ENCODE peak calls at places on chromosomes 5 and 9, in ten cellular contexts. One of them, this sample, is unnamed.

GRCh38 chr9:13427587-13427986 is 148.1 kb upstream of the MPDZ start:
- DNase-seq in transverse colon: no peak
- DNase-seq in cardiac muscle cell: peak; percentile 73
- DNase-seq in CD4-positive, alpha-beta T cell: no peak
- DNase-seq in GM20000: peak; percentile 33
- DNase-seq in heart left ventricle: no peak
- DNase-seq in AG10803: peak; percentile 42
- DNase-seq in WTC11: no peak
- DNase-seq in colonic mucosa: peak; percentile 19
- DNase-seq in heart right ventricle: no peak
- DNase-seq in this sample: no peak

GRCh38 chr5:79284852-79285251 is 48.9 kb downstream of the JMY start:
- DNase-seq in transverse colon: no peak
- DNase-seq in cardiac muscle cell: no peak
- DNase-seq in CD4-positive, alpha-beta T cell: no peak
- DNase-seq in GM20000: no peak
- DNase-seq in heart left ventricle: no peak
- DNase-seq in AG10803: no peak
- DNase-seq in WTC11: no peak
- DNase-seq in colonic mucosa: no peak
- DNase-seq in heart right ventricle: no peak
- DNase-seq in this sample: no peak

GRCh38 chr5:33850100-33850594 is 41.6 kb downstream of the ADAMTS12 start:
- DNase-seq in transverse colon: no peak
- DNase-seq in cardiac muscle cell: no peak
- DNase-seq in CD4-positive, alpha-beta T cell: no peak
- DNase-seq in GM20000: peak; percentile 74
- DNase-seq in heart left ventricle: no peak
- DNase-seq in AG10803: peak; percentile 66
- DNase-seq in WTC11: no peak
- DNase-seq in colonic mucosa: no peak
- DNase-seq in heart right ventricle: no peak
- DNase-seq in this sample: no peak

GRCh38 chr5:21919417-21920022 is 933.6 kb downstream of the CDH12 start:
- DNase-seq in transverse colon: no peak
- DNase-seq in cardiac muscle cell: peak; percentile 60
- DNase-seq in CD4-positive, alpha-beta T cell: no peak
- DNase-seq in GM20000: peak; percentile 38
- DNase-seq in heart left ventricle: no peak
- DNase-seq in AG10803: peak; percentile 28
- DNase-seq in WTC11: peak; percentile 13
- DNase-seq in colonic mucosa: no peak
- DNase-seq in heart right ventricle: no peak
- DNase-seq in this sample: peak; percentile 12

GRCh38 chr5:145484195-145484594 is 350.9 kb downstream of the PRELID2 start:
- DNase-seq in transverse colon: no peak
- DNase-seq in cardiac muscle cell: no peak
- DNase-seq in CD4-positive, alpha-beta T cell: no peak
- DNase-seq in GM20000: no peak
- DNase-seq in heart left ventricle: no peak
- DNase-seq in AG10803: peak; percentile 65
- DNase-seq in WTC11: no peak
- DNase-seq in colonic mucosa: no peak
- DNase-seq in heart right ventricle: no peak
- DNase-seq in this sample: no peak

GRCh38 chr5:170219615-170220014 is 13.2 kb upstream of the C5orf58 start:
- DNase-seq in transverse colon: no peak
- DNase-seq in cardiac muscle cell: no peak
- DNase-seq in CD4-positive, alpha-beta T cell: no peak
- DNase-seq in GM20000: no peak
- DNase-seq in heart left ventricle: no peak
- DNase-seq in AG10803: peak; percentile 80
- DNase-seq in WTC11: no peak
- DNase-seq in colonic mucosa: no peak
- DNase-seq in heart right ventricle: no peak
- DNase-seq in this sample: no peak

GRCh38 chr5:16866795-16867584 is 69.1 kb downstream of the MYO10 start:
- DNase-seq in transverse colon: peak; percentile 36
- DNase-seq in cardiac muscle cell: peak; percentile 49
- DNase-seq in CD4-positive, alpha-beta T cell: no peak
- DNase-seq in GM20000: no peak
- DNase-seq in heart left ventricle: no peak
- DNase-seq in AG10803: no peak
- DNase-seq in WTC11: peak; percentile 42
- DNase-seq in colonic mucosa: no peak
- DNase-seq in heart right ventricle: no peak
- DNase-seq in this sample: no peak

GRCh38 chr5:172503925-172504730 is 49.8 kb upstream of the SH3PXD2B start:
- DNase-seq in transverse colon: peak; percentile 73
- DNase-seq in cardiac muscle cell: no peak
- DNase-seq in CD4-positive, alpha-beta T cell: no peak
- DNase-seq in GM20000: peak; percentile 4
- DNase-seq in heart left ventricle: peak; percentile 74
- DNase-seq in AG10803: no peak
- DNase-seq in WTC11: no peak
- DNase-seq in colonic mucosa: peak; percentile 61
- DNase-seq in heart right ventricle: peak; percentile 72
- DNase-seq in this sample: peak; percentile 8

GRCh38 chr9:132008184-132008781 is 71.4 kb downstream of the MED27 start:
- DNase-seq in transverse colon: no peak
- DNase-seq in cardiac muscle cell: no peak
- DNase-seq in CD4-positive, alpha-beta T cell: no peak
- DNase-seq in GM20000: no peak
- DNase-seq in heart left ventricle: no peak
- DNase-seq in AG10803: no peak
- DNase-seq in WTC11: no peak
- DNase-seq in colonic mucosa: no peak
- DNase-seq in heart right ventricle: no peak
- DNase-seq in this sample: no peak

GRCh38 chr9:77649109-77649812 is 1.1 kb upstream of the GNA14 start:
- DNase-seq in transverse colon: no peak
- DNase-seq in cardiac muscle cell: no peak
- DNase-seq in CD4-positive, alpha-beta T cell: no peak
- DNase-seq in GM20000: no peak
- DNase-seq in heart left ventricle: no peak
- DNase-seq in AG10803: peak; percentile 23
- DNase-seq in WTC11: no peak
- DNase-seq in colonic mucosa: no peak
- DNase-seq in heart right ventricle: no peak
- DNase-seq in this sample: no peak
- TF ChIP-seq CTCF in transverse colon: peak; percentile 38
- TF ChIP-seq CTCF in cardiac muscle cell: peak; percentile 54
- TF ChIP-seq CTCF in CD4-positive, alpha-beta T cell: no peak
- TF ChIP-seq CTCF in GM20000: no peak
- TF ChIP-seq CTCF in heart left ventricle: peak; percentile 58
- TF ChIP-seq CTCF in AG10803: peak; percentile 45
- TF ChIP-seq CTCF in WTC11: no peak
- TF ChIP-seq CTCF in colonic mucosa: peak; percentile 24
- TF ChIP-seq CTCF in heart right ventricle: peak; percentile 47
- TF ChIP-seq CTCF in this sample: peak; percentile 35

GRCh38 chr5:96324708-96325107 is 108.3 kb downstream of the PCSK1 start:
- DNase-seq in transverse colon: no peak
- DNase-seq in cardiac muscle cell: no peak
- DNase-seq in CD4-positive, alpha-beta T cell: no peak
- DNase-seq in GM20000: no peak
- DNase-seq in heart left ventricle: no peak
- DNase-seq in AG10803: peak; percentile 75
- DNase-seq in WTC11: no peak
- DNase-seq in colonic mucosa: no peak
- DNase-seq in heart right ventricle: no peak
- DNase-seq in this sample: no peak

GRCh38 chr5:96329886-96330531 is 103.0 kb downstream of the PCSK1 start:
- DNase-seq in transverse colon: no peak
- DNase-seq in cardiac muscle cell: no peak
- DNase-seq in CD4-positive, alpha-beta T cell: no peak
- DNase-seq in GM20000: no peak
- DNase-seq in heart left ventricle: no peak
- DNase-seq in AG10803: no peak
- DNase-seq in WTC11: no peak
- DNase-seq in colonic mucosa: no peak
- DNase-seq in heart right ventricle: no peak
- DNase-seq in this sample: no peak

GRCh38 chr5:96327728-96328127 is 105.3 kb downstream of the PCSK1 start:
- DNase-seq in transverse colon: no peak
- DNase-seq in cardiac muscle cell: no peak
- DNase-seq in CD4-positive, alpha-beta T cell: no peak
- DNase-seq in GM20000: no peak
- DNase-seq in heart left ventricle: no peak
- DNase-seq in AG10803: no peak
- DNase-seq in WTC11: no peak
- DNase-seq in colonic mucosa: no peak
- DNase-seq in heart right ventricle: no peak
- DNase-seq in this sample: no peak

GRCh38 chr5:96329294-96329693 is 103.8 kb downstream of the PCSK1 start:
- DNase-seq in transverse colon: no peak
- DNase-seq in cardiac muscle cell: no peak
- DNase-seq in CD4-positive, alpha-beta T cell: no peak
- DNase-seq in GM20000: no peak
- DNase-seq in heart left ventricle: no peak
- DNase-seq in AG10803: no peak
- DNase-seq in WTC11: no peak
- DNase-seq in colonic mucosa: no peak
- DNase-seq in heart right ventricle: no peak
- DNase-seq in this sample: no peak

GRCh38 chr5:96326902-96327301 is 106.1 kb downstream of the PCSK1 start:
- DNase-seq in transverse colon: no peak
- DNase-seq in cardiac muscle cell: no peak
- DNase-seq in CD4-positive, alpha-beta T cell: no peak
- DNase-seq in GM20000: no peak
- DNase-seq in heart left ventricle: no peak
- DNase-seq in AG10803: no peak
- DNase-seq in WTC11: no peak
- DNase-seq in colonic mucosa: no peak
- DNase-seq in heart right ventricle: no peak
- DNase-seq in this sample: no peak
- TF ChIP-seq CTCF in transverse colon: no peak
- TF ChIP-seq CTCF in cardiac muscle cell: no peak
- TF ChIP-seq CTCF in CD4-positive, alpha-beta T cell: no peak
- TF ChIP-seq CTCF in GM20000: no peak
- TF ChIP-seq CTCF in heart left ventricle: no peak
- TF ChIP-seq CTCF in AG10803: no peak
- TF ChIP-seq CTCF in WTC11: no peak
- TF ChIP-seq CTCF in colonic mucosa: no peak
- TF ChIP-seq CTCF in heart right ventricle: no peak
- TF ChIP-seq CTCF in this sample: no peak

DNA sequence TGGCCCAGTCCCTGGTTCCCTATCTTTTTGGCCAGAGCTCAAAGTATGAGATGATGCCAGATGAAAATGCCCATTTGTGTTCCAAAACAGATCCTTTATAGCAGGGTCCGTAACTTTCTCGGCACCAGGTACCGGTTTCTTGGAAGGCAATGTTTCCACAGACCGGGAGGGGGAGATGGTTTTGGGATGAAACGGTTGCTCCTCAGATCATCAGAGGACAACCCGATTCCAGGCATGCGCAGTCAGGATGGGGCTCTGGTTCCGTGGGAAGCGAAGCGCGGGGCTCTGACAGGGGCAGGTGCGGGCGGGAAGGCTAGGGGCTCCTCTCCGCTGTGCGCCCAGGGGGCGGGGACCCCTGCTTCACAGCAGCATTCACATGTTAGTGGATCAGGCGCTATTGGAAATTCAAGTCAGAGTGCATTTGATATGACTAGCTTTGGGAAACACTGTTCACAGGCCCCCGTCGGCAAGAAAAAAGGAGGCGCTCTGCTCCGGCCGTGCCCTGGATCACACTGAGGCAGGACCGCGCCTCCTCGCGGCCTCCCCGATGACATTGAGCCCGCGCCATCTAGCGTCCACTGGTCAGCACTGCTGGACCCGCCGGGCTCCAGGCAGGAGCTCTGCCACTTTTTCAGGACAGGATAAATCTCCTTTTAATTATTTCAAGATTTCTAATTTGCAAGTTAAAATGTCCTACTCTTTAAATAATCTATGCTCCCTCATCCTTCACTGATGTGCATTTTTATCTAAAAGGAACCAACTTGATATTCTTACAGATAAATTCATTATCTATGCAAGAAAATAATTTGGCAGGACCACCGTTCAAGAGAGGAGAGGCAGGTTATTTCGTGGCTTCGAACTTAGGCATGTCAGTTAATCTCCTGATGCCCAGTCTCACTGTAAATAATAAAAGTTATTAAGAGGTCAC is 190.0 kb downstream of the FANCC start:
- DNase-seq in transverse colon: peak; percentile 87
- DNase-seq in cardiac muscle cell: peak; percentile 89
- DNase-seq in CD4-positive, alpha-beta T cell: peak; percentile 72
- DNase-seq in GM20000: peak; percentile 82
- DNase-seq in heart left ventricle: peak; percentile 87
- DNase-seq in AG10803: peak; percentile 74
- DNase-seq in WTC11: peak; percentile 90
- DNase-seq in colonic mucosa: peak; percentile 86
- DNase-seq in heart right ventricle: peak; percentile 87
- DNase-seq in this sample: peak; percentile 85
- TF ChIP-seq CTCF in transverse colon: peak; percentile 96
- TF ChIP-seq CTCF in cardiac muscle cell: peak; percentile 98
- TF ChIP-seq CTCF in CD4-positive, alpha-beta T cell: peak; percentile 93
- TF ChIP-seq CTCF in GM20000: peak; percentile 99
- TF ChIP-seq CTCF in heart left ventricle: peak; percentile 99
- TF ChIP-seq CTCF in AG10803: peak; percentile 95
- TF ChIP-seq CTCF in WTC11: peak; percentile 87
- TF ChIP-seq CTCF in colonic mucosa: peak; percentile 90
- TF ChIP-seq CTCF in heart right ventricle: peak; percentile 100
- TF ChIP-seq CTCF in this sample: peak; percentile 97

GRCh38 chr9:106287108-106287631 is 575.8 kb upstream of the ZNF462 start:
- DNase-seq in transverse colon: no peak
- DNase-seq in cardiac muscle cell: no peak
- DNase-seq in CD4-positive, alpha-beta T cell: no peak
- DNase-seq in GM20000: no peak
- DNase-seq in heart left ventricle: no peak
- DNase-seq in AG10803: peak; percentile 8
- DNase-seq in WTC11: no peak
- DNase-seq in colonic mucosa: no peak
- DNase-seq in heart right ventricle: no peak
- DNase-seq in this sample: no peak

GRCh38 chr9:106286249-106286648 is 576.7 kb upstream of the ZNF462 start:
- DNase-seq in transverse colon: no peak
- DNase-seq in cardiac muscle cell: peak; percentile 43
- DNase-seq in CD4-positive, alpha-beta T cell: no peak
- DNase-seq in GM20000: peak; percentile 8
- DNase-seq in heart left ventricle: no peak
- DNase-seq in AG10803: peak; percentile 25
- DNase-seq in WTC11: peak; percentile 36
- DNase-seq in colonic mucosa: no peak
- DNase-seq in heart right ventricle: no peak
- DNase-seq in this sample: no peak

GRCh38 chr9:106288689-106289088 is 574.3 kb upstream of the ZNF462 start:
- DNase-seq in transverse colon: no peak
- DNase-seq in cardiac muscle cell: no peak
- DNase-seq in CD4-positive, alpha-beta T cell: no peak
- DNase-seq in GM20000: no peak
- DNase-seq in heart left ventricle: no peak
- DNase-seq in AG10803: no peak
- DNase-seq in WTC11: no peak
- DNase-seq in colonic mucosa: no peak
- DNase-seq in heart right ventricle: no peak
- DNase-seq in this sample: no peak

GRCh38 chr9:106284300-106284699 is 578.7 kb upstream of the ZNF462 start:
- DNase-seq in transverse colon: no peak
- DNase-seq in cardiac muscle cell: peak; percentile 25
- DNase-seq in CD4-positive, alpha-beta T cell: no peak
- DNase-seq in GM20000: no peak
- DNase-seq in heart left ventricle: no peak
- DNase-seq in AG10803: no peak
- DNase-seq in WTC11: peak; percentile 36
- DNase-seq in colonic mucosa: no peak
- DNase-seq in heart right ventricle: no peak
- DNase-seq in this sample: no peak
- TF ChIP-seq CTCF in transverse colon: no peak
- TF ChIP-seq CTCF in cardiac muscle cell: peak; percentile 23
- TF ChIP-seq CTCF in CD4-positive, alpha-beta T cell: no peak
- TF ChIP-seq CTCF in GM20000: no peak
- TF ChIP-seq CTCF in heart left ventricle: peak; percentile 26
- TF ChIP-seq CTCF in AG10803: peak; percentile 28
- TF ChIP-seq CTCF in WTC11: no peak
- TF ChIP-seq CTCF in colonic mucosa: no peak
- TF ChIP-seq CTCF in heart right ventricle: peak; percentile 31
- TF ChIP-seq CTCF in this sample: peak; percentile 37